ENCODE peak calls at places on chromosome 4, in six cellular contexts. O, S, Q, C, T and V are unnamed samples.

GRCh38 chr4:13522282-13523104 is 21.8 kb downstream of the NKX3-2 start:
- DNase-seq in O (no peak), S (no peak), Q (no peak), C (no peak), T (no peak), V (no peak)

GRCh38 chr4:131370846-131371245 is 1778.2 kb upstream of the PCDH10 start:
- DNase-seq in O (no peak), S (no peak), Q (no peak), C (no peak), T (no peak), V (no peak)

GRCh38 chr4:140875751-140876389 is 119.7 kb upstream of the TBC1D9 start:
- DNase-seq in O (no peak), S (no peak), Q (no peak), C (no peak), T (no peak), V (no peak)

GRCh38 chr4:38983756-38984647 is 48.2 kb downstream of the TMEM156 start:
- DNase-seq in O (no peak), S (no peak), Q (no peak), C (no peak), T (no peak), V (no peak)

GRCh38 chr4:140943486-140943885 is 187.3 kb upstream of the TBC1D9 start:
- DNase-seq in O (no peak), S (no peak), Q (no peak), C (no peak), T (no peak), V (no peak)

GRCh38 chr4:150973626-150974250 is 41.3 kb downstream of the LRBA start:
- DNase-seq in O (no peak), S (no peak), Q (no peak), C (no peak), T (no peak), V (no peak)

GRCh38 chr4:171644430-171645057 is 168.7 kb upstream of the GALNTL6 start:
- DNase-seq in O (no peak), S (no peak), Q (no peak), C (no peak), T (no peak), V (no peak)

GRCh38 chr4:8385106-8385505 is 55.4 kb downstream of the ACOX3 start:
- DNase-seq in O (no peak), S (no peak), Q (no peak), C (no peak), T (no peak), V (no peak)

GRCh38 chr4:172842759-172843158 is 325.9 kb upstream of the GALNT7 start:
- DNase-seq in O (no peak), S (no peak), Q (no peak), C (no peak), T (no peak), V (no peak)

GRCh38 chr4:113675731-113676707 is 85.5 kb downstream of the CAMK2D start:
- DNase-seq in O (no peak), S (no peak), Q (no peak), C (no peak), T (no peak), V (no peak)

GRCh38 chr4:108237693-108238092 is 69.0 kb upstream of the LEF1 start:
- DNase-seq in O (no peak), S (no peak), Q (no peak), C (no peak), T (no peak), V (no peak)

GRCh38 chr4:151808120-151808529 is 47.3 kb upstream of the GATB start:
- DNase-seq in O (peak; percentile 53), S (no peak), Q (no peak), C (no peak), T (no peak), V (peak; percentile 31)

GRCh38 chr4:88382621-88383020 is 4.0 kb downstream of the HERC6 start:
- DNase-seq in O (no peak), S (no peak), Q (no peak), C (no peak), T (no peak), V (no peak)

GRCh38 chr4:90189128-90189527 is 61.9 kb downstream of the CCSER1 start:
- DNase-seq in O (no peak), S (no peak), Q (no peak), C (no peak), T (no peak), V (no peak)

GRCh38 chr4:144575181-144575580 is 70.8 kb upstream of the HHIP start:
- DNase-seq in O (no peak), S (no peak), Q (no peak), C (no peak), T (no peak), V (no peak)

GRCh38 chr4:8649631-8650261 is 57.2 kb downstream of the CPZ start:
- DNase-seq in O (peak; percentile 33), S (peak; percentile 70), Q (peak; percentile 13), C (no peak), T (no peak), V (no peak)

GRCh38 chr4:98659741-98660507 is 1.5 kb upstream of the TSPAN5 start:
- DNase-seq in O (no peak), S (no peak), Q (no peak), C (no peak), T (no peak), V (no peak)

GRCh38 chr4:80385397-80386280 is 50.1 kb downstream of the CFAP299 start:
- DNase-seq in O (no peak), S (no peak), Q (no peak), C (no peak), T (no peak), V (no peak)

DNA sequence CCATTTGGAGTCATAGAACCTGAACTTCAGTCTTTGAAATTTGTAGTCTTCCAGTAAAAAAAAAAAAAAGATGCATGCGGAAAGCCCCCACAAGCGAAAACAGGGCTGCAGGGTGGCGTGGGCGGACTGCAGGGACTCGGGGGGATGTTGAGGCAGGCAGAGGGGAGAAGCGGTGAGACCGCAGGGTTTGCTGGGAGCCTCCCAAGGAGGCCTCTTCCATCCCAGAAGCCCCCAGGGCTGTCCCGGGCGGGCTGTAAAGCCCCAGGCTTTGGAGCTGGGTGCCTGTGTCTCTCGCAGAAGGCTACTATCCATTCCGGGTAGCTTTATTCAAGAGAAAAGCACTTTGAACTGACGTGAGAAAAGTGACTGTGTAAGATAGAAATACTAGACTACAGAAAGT is 46.7 kb upstream of the TADA2B start:
- DNase-seq in O (no peak), S (no peak), Q (no peak), C (no peak), T (no peak), V (no peak)
- TF ChIP-seq POLR2A in O (no peak), S (no peak), Q (no peak), C (no peak), T (no peak), V (no peak)

GRCh38 chr4:21327976-21328700 is 620.4 kb downstream of the KCNIP4 start:
- DNase-seq in O (no peak), S (no peak), Q (no peak), C (no peak), T (no peak), V (no peak)
- H3K9me3 ChIP-seq in O (no peaks in the 10 kb centered on the region), S (peaks cover 6% of the 10 kb centered on the region), Q (peaks cover 16% of the 10 kb centered on the region), C (no peaks in the 10 kb centered on the region), T (no peaks in the 10 kb centered on the region), V (peaks cover 42% of the 10 kb centered on the region)

GRCh38 chr4:139525414-139525813 is 30.6 kb downstream of the SETD7 start:
- DNase-seq in O (no peak), S (no peak), Q (no peak), C (no peak), T (no peak), V (no peak)

GRCh38 chr4:139523076-139523475 is 32.9 kb downstream of the SETD7 start:
- DNase-seq in O (no peak), S (no peak), Q (peak; percentile 30), C (no peak), T (no peak), V (no peak)

GRCh38 chr4:139524062-139524631 is 31.9 kb downstream of the SETD7 start:
- DNase-seq in O (no peak), S (no peak), Q (no peak), C (no peak), T (no peak), V (no peak)

GRCh38 chr4:139528377-139529005 is 27.5 kb downstream of the SETD7 start:
- DNase-seq in O (peak; percentile 74), S (peak; percentile 82), Q (peak; percentile 45), C (no peak), T (peak; percentile 34), V (peak; percentile 75)

DNA sequence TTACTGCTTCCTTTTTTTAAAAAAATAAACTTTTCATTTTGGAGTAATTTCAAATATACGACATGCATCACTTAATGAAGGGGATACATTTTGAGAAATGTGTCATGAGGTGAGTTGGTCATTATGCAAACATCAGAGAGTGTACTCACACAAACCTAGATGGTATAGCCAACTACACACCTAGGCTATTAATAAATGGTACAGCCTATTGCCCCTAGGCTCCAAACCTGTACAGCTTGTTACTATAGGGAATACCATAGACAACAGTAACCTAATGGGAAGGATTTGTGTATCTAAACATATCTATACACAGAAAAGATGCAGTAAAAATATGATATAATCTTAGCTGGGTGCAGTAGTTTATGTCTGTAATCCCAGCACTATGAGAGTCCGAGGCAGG is 29.1 kb downstream of the SETD7 start:
- DNase-seq in O (no peak), S (no peak), Q (no peak), C (no peak), T (no peak), V (no peak)
- H3K36me3 ChIP-seq in O (no peaks in the 10 kb centered on the region), S (peaks cover 37% of the 10 kb centered on the region), Q (peaks cover 83% of the 10 kb centered on the region), C (peaks cover 82% of the 10 kb centered on the region), T (peaks cover 78% of the 10 kb centered on the region), V (peaks cover 90% of the 10 kb centered on the region)

GRCh38 chr4:48668254-48669017 is 111.6 kb downstream of the FRYL start:
- DNase-seq in O (peak; percentile 56), S (no peak), Q (no peak), C (no peak), T (no peak), V (no peak)

GRCh38 chr4:48673537-48673936 is 106.5 kb downstream of the FRYL start:
- DNase-seq in O (no peak), S (no peak), Q (no peak), C (no peak), T (no peak), V (no peak)

GRCh38 chr4:48667148-48667547 is 112.9 kb downstream of the FRYL start:
- DNase-seq in O (no peak), S (no peak), Q (no peak), C (no peak), T (no peak), V (no peak)

GRCh38 chr4:48669086-48669485 is 111.0 kb downstream of the FRYL start:
- DNase-seq in O (no peak), S (no peak), Q (no peak), C (no peak), T (no peak), V (no peak)

GRCh38 chr4:48670587-48670986 is 109.5 kb downstream of the FRYL start:
- DNase-seq in O (no peak), S (no peak), Q (no peak), C (no peak), T (no peak), V (no peak)
- TF ChIP-seq POLR2A in O (no peak), S (no peak), Q (no peak), C (no peak), T (no peak), V (no peak)